ENCODE peak calls at places on chromosomes 16 and 17, in four cellular contexts. O is K562, B is GM12878, P is HepG2. L is an unnamed sample.

GRCh38 chr16:57318240-57318970 is 33.9 kb upstream of the PLLP start:
- ATAC-seq in O (no peak), P (peak; percentile 65), B (no peak), L (peak; percentile 28)

GRCh38 chr16:11636172-11636721 is 32.0 kb upstream of the SNN start:
- ATAC-seq in P (peak; percentile 8), B (no peak), O (peak; percentile 78), L (no peak)

GRCh38 chr17:38898291-38898679 is 27.1 kb upstream of the LASP1NB start:
- ATAC-seq in O (no peak), B (peak; percentile 38), P (no peak), L (no peak)

GRCh38 chr16:47488051-47488450 is 26.9 kb downstream of the PHKB start:
- ATAC-seq in P (no peak), B (no peak), O (no peak), L (no peak)

GRCh38 chr16:84833142-84833495 is 13.3 kb downstream of the CRISPLD2 start:
- ATAC-seq in B (no peak), O (no peak), P (peak; percentile 20), L (no peak)

GRCh38 chr17:20278805-20279204 is 188.5 kb downstream of the LGALS9B start:
- ATAC-seq in P (no peak), B (no peak), O (no peak), L (no peak)

GRCh38 chr16:52407778-52408177 is 139.2 kb downstream of the TOX3 start:
- ATAC-seq in O (no peak), P (peak; percentile 46), B (no peak), L (no peak)

GRCh38 chr17:2881295-2881694 is 85.1 kb downstream of the RAP1GAP2 start:
- ATAC-seq in O (no peak), P (no peak), B (no peak), L (no peak)

GRCh38 chr17:45294506-45294905 is 22.3 kb downstream of the MAP3K14 start:
- ATAC-seq in O (no peak), P (no peak), B (no peak), L (no peak)

GRCh38 chr16:85994492-85995433 is 95.8 kb downstream of the IRF8 start:
- ATAC-seq in B (peak; percentile 63), O (no peak), P (no peak), L (no peak)

GRCh38 chr17:82031885-82032627 is 578 bp downstream of the RAC3 start:
- ATAC-seq in B (peak; percentile 57), O (peak; percentile 70), P (peak; percentile 2), L (no peak)

GRCh38 chr17:19440421-19440820 is 29.4 kb downstream of the RNF112 start:
- ATAC-seq in O (no peak), P (no peak), B (no peak), L (no peak)

GRCh38 chr17:75077490-75078096 is 10.2 kb upstream of the SLC16A5 start:
- ATAC-seq in P (no peak), O (no peak), B (peak; percentile 77), L (peak; percentile 91)

GRCh38 chr16:14487579-14487978 is 142.5 kb downstream of the PARN start:
- ATAC-seq in B (no peak), P (no peak), O (peak; percentile 64), L (no peak)

GRCh38 chr16:81548901-81549546 is 104.4 kb downstream of the CMIP start:
- ATAC-seq in B (no peak), P (peak; percentile 79), O (no peak), L (no peak)

GRCh38 chr17:83101805-83102480 is 22.5 kb downstream of the METRNL start:
- ATAC-seq in P (no peak), B (no peak), O (no peak), L (peak; percentile 14)

GRCh38 chr17:61837175-61838051 is 25.9 kb downstream of the BRIP1 start:
- ATAC-seq in P (peak; percentile 71), B (peak; percentile 86), O (peak; percentile 91), L (no peak)

GRCh38 chr16:55443434-55443833 is 35.6 kb upstream of the MMP2 start:
- ATAC-seq in P (no peak), B (peak; percentile 51), O (no peak), L (no peak)

GRCh38 chr16:19463468-19464315 is 46.0 kb downstream of the TMC5 start:
- ATAC-seq in B (no peak), P (no peak), O (no peak), L (no peak)

GRCh38 chr17:27625856-27626255 is 5.1 kb upstream of the LGALS9 start:
- ATAC-seq in B (no peak), O (no peak), P (no peak), L (no peak)

GRCh38 chr16:83418565-83418964 is 389.2 kb upstream of the HSBP1 start:
- ATAC-seq in O (no peak), P (peak; percentile 44), B (no peak), L (no peak)

GRCh38 chr17:40605301-40605700 is 40.0 kb upstream of the CCR7 start:
- ATAC-seq in B (no peak), O (no peak), P (no peak), L (no peak)

GRCh38 chr16:78154729-78155461 is 55.4 kb downstream of the WWOX start:
- ATAC-seq in O (no peak), P (no peak), B (no peak), L (no peak)

GRCh38 chr16:16075463-16076399 is 126.3 kb downstream of the ABCC1 start:
- ATAC-seq in O (no peak), P (no peak), B (no peak), L (peak; percentile 37)

GRCh38 chr17:35073991-35074627 is 10.6 kb upstream of the RFFL start:
- ATAC-seq in B (peak; percentile 26), P (peak; percentile 64), O (peak; percentile 32), L (no peak)
- TF ChIP-seq EP300 in B (no peak), P (no peak), O (no peak), L (no peak)

GRCh38 chr16:35146723-35147458 is 1687.5 kb downstream of the TP53TG3F start:
- ATAC-seq in P (no peak), O (no peak), B (no peak), L (no peak)
- H3K9me3 ChIP-seq in P (peaks cover 98% of the 10 kb centered on the region), O (no peaks in the 10 kb centered on the region), B (no peaks in the 10 kb centered on the region), L (peaks cover 66% of the 10 kb centered on the region)

DNA sequence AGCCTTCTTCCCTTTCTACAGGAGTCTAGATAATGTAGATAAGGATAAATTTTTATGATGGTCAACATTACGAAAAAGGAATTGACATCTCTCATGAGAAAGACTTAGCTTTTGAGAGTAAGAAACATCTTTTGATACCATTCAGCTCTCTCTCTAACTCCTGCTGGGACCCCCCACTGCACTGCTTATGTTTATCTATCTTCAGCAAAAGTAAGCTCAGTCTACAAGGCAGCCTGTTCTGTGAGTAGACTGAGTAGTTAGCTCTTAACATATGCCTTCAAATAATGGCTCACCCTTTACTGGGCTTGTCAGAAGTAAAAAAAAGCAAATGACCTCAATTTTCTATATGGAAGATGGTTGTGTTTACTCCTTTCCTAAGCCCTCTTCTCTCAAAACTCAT is 372.2 kb upstream of the CDH11 start:
- ATAC-seq in P (no peak), O (no peak), B (no peak), L (no peak)
- H3K27ac ChIP-seq in P (no peak overlapping the region), O (no peak overlapping the region), B (no peak overlapping the region), L (no peak overlapping the region)

DNA sequence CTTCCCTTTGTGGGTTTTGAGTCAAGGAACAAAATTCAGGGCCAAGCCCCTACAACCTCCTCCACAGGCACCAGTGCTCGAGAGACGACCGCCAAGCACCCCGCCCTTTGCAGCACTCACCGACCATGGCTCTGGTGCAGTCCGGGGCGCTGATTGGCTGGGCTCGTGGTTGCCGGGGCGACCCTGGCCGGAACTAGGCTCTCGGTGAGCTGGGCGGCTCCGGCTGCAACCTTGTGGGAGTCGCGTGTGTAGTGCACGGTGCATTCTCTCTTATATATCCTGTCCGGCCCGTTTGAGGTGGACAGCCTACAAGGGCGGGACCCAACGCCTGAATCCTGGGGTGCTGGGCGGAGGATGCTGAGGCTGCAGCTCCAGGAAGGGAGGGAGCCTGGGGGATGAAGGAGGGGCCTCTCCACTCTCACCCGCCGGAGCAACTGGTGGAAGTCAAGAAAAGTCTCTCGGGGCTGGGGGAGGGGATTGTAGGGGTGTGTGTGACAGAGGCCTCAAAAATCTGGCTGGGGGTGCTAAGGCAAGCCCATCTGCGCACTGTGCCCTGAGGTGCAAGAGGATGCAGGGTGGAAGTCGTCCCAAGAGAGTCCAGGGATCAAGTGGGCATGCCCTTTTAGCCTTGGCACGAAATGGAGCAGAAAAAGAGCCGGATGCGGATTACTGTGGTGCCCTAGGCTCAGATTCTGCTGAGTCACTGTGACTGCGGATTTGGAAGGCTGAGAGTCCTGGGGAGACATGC is at the start of gene NQO1:
- ATAC-seq in B (peak; percentile 99), P (peak; percentile 89), O (peak; percentile 94), L (peak; percentile 98)
- TF ChIP-seq EP300 in B (no peak), P (peak; percentile 70), O (peak; percentile 24), L (no peak)

GRCh38 chr16:3304370-3304769 is 860 bp downstream of the TIGD7 start:
- ATAC-seq in B (no peak), P (no peak), O (no peak), L (no peak)

GRCh38 chr16:3306078-3306477 is 781 bp downstream of the ZNF75A start:
- ATAC-seq in P (no peak), O (no peak), B (no peak), L (no peak)

GRCh38 chr16:3305109-3306068 is at the start of the genes TIGD7 and ZNF75A:
- ATAC-seq in B (peak; percentile 99), P (no peak), O (peak; percentile 99), L (peak; percentile 99)
- H3K9me3 ChIP-seq in B (peaks cover 45% of the 10 kb centered on the region), P (no peaks in the 10 kb centered on the region), O (peaks cover 24% of the 10 kb centered on the region), L (no peaks in the 10 kb centered on the region)

DNA sequence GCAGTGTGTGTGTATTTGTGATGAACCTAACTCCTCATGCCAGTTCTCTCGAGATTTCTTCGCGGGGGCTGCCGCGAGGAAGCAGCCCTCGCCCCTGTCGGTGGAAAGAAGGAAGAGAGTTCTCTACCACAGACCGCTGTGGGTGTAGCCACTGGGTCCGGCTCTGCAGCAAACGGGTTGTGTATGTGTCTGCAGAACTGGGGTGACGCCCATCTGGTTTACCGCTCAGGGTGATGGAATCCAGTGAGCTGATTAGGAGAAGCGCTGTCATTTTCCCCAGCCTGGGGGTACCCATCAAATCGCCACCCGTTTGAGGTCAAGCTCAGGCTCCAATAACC is 7.7 kb downstream of the CORO6 start:
- ATAC-seq in B (no peak), P (no peak), O (peak; percentile 19), L (peak; percentile 1)
- H3K27ac ChIP-seq in B (no peak overlapping the region), P (no peak overlapping the region), O (no peak overlapping the region), L (peak overlapping the region; percentile 74)

DNA sequence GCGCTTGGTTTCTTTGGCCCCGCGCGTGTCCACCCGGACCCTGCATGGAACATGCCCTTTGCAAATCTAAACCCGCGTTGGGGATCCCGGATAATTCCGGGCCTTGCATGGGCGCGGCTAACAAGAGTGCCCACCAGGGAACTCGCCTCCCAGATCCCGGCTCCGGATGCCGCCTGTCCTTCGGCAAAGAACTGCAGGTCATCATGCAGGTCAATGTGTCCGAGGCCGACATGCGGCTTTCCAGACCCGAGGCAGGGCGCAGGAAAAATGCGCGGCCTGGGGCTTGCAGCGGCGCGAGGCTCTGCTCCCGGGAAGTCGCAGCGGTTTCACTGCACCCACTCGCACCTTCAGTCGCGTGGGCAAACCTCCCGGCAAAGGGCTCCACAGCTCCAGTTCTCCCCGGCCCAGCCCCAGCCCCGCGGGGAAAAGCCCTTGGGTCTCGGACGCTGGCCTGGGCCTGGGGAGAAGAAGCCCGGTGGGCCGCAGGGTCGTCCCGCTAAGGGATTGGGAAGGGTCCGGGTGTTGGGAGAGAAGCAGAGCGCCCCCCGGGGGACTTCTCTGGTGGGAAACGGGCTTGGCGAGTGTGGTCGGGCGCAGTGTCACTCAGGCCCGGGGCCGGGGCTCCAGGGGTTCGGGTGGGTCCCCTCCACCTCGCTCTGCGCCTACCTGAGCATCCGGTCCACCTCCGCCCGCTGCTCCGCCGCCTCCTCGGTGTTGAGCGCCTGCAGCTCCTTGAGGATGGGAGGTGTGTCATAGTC is 805 bp downstream of the HNF1B start:
- ATAC-seq in P (peak; percentile 50), O (no peak), B (peak; percentile 39), L (no peak)
- TF ChIP-seq EP300 in P (no peak), O (no peak), B (no peak), L (no peak)

L was measured in gastroesophageal sphincter.